ENCODE peak calls at places on chromosomes 6 and 20, in four cellular contexts. B, Y, O and A are unnamed samples.

GRCh38 chr20:41572010-41572572 is 46.1 kb downstream of the CHD6 start:
- DNase-seq in B (no peak), Y (no peak), O (no peak), A (no peak)

GRCh38 chr20:723756-724155 is 44.5 kb downstream of the SLC52A3 start:
- DNase-seq in O (no peak), Y (no peak), B (no peak), A (no peak)

GRCh38 chr6:25263602-25264001 is 15.6 kb upstream of the CARMIL1 start:
- DNase-seq in O (no peak), Y (no peak), B (no peak), A (no peak)

GRCh38 chr6:69866351-69867074 is at the start of gene COL19A1:
- DNase-seq in Y (no peak), O (peak), B (peak), A (no peak)

GRCh38 chr6:30646450-30647038 is 389 bp upstream of the C6orf136 start:
- DNase-seq in O (peak), B (no peak), Y (no peak), A (peak)

GRCh38 chr6:109793793-109794192 is 102.7 kb downstream of the FIG4 start:
- DNase-seq in O (no peak), B (no peak), Y (no peak), A (peak)

GRCh38 chr20:17895641-17896246 is 72.8 kb downstream of the SNX5 start:
- DNase-seq in B (peak), O (peak), Y (no peak), A (no peak)

GRCh38 chr6:166640342-166641043 is 13.4 kb upstream of the RPS6KA2 start:
- DNase-seq in O (no peak), Y (no peak), B (no peak), A (no peak)

GRCh38 chr6:7219310-7219709 is 93.7 kb downstream of the SSR1 start:
- DNase-seq in B (no peak), Y (peak), O (no peak), A (peak)

GRCh38 chr20:61522498-61523090 is 270.5 kb downstream of the CDH4 start:
- DNase-seq in Y (no peak), O (no peak), B (no peak), A (no peak)

GRCh38 chr6:166672146-166672545 is 45.1 kb upstream of the RPS6KA2 start:
- DNase-seq in B (no peak), Y (no peak), O (no peak), A (no peak)

GRCh38 chr6:33923857-33924514 is 120.2 kb upstream of the MLN start:
- DNase-seq in O (no peak), B (no peak), Y (no peak), A (no peak)

GRCh38 chr6:71721642-71722041 is 164.7 kb upstream of the RIMS1 start:
- DNase-seq in O (no peak), Y (no peak), B (no peak), A (no peak)

GRCh38 chr6:143579703-143580102 is 68.2 kb upstream of the FUCA2 start:
- DNase-seq in B (no peak), Y (no peak), O (no peak), A (no peak)

GRCh38 chr6:14710421-14710820 is 535.4 kb upstream of the JARID2 start:
- DNase-seq in Y (no peak), B (no peak), O (no peak), A (no peak)

GRCh38 chr6:14711056-14711703 is 534.7 kb upstream of the JARID2 start:
- DNase-seq in Y (peak), O (no peak), B (no peak), A (peak)

GRCh38 chr6:14707971-14708465 is 537.9 kb upstream of the JARID2 start:
- DNase-seq in Y (no peak), O (no peak), B (no peak), A (no peak)

GRCh38 chr6:14709900-14710299 is 536.0 kb upstream of the JARID2 start:
- DNase-seq in B (no peak), O (no peak), Y (no peak), A (no peak)

GRCh38 chr6:14709066-14709670 is 536.7 kb upstream of the JARID2 start:
- DNase-seq in O (no peak), B (no peak), Y (no peak), A (no peak)
- TF ChIP-seq SP1 in O (no peak), B (no peak), Y (no peak), A (no peak)

GRCh38 chr6:42409582-42409981 is 42.1 kb downstream of the TRERF1 start:
- DNase-seq in B (no peak), O (no peak), Y (no peak), A (no peak)

GRCh38 chr6:42411431-42411830 is 40.3 kb downstream of the TRERF1 start:
- DNase-seq in B (no peak), O (no peak), Y (no peak), A (no peak)

GRCh38 chr6:42407379-42407778 is 44.3 kb downstream of the TRERF1 start:
- DNase-seq in Y (no peak), O (no peak), B (no peak), A (peak)

GRCh38 chr6:42406296-42407280 is 45.1 kb downstream of the TRERF1 start:
- DNase-seq in Y (no peak), O (no peak), B (no peak), A (no peak)

DNA sequence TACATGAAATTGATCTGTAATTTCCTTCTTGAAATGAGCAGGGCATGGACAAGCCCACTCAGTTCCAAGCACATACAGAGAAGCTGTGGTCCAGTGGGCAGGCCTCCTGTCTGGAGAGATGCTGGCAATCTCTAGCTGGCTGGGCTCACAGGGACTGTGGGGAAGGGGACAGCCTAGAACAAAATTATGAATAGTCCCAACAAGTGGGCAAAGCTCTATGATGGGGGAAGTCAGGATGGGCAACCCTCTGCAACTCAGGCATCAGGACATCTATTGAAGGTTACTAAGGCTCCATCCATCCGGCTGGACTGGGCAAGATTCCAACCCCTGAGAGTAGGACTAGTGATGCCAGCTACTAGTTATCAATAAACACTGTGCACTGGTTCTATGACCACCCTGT is 40.9 kb downstream of the TRERF1 start:
- DNase-seq in O (no peak), Y (no peak), B (no peak), A (no peak)
- TF ChIP-seq GABPA in O (no peak), Y (no peak), B (no peak), A (no peak)

GRCh38 chr6:169624785-169625184 is 77.0 kb downstream of the WDR27 start:
- DNase-seq in B (no peak), O (no peak), Y (no peak), A (no peak)

GRCh38 chr6:169623975-169624374 is 77.9 kb downstream of the WDR27 start:
- DNase-seq in Y (no peak), O (no peak), B (no peak), A (no peak)

GRCh38 chr6:169623343-169623742 is 78.5 kb downstream of the WDR27 start:
- DNase-seq in O (no peak), B (no peak), Y (no peak), A (no peak)

GRCh38 chr6:169621311-169621710 is 80.5 kb downstream of the WDR27 start:
- DNase-seq in B (no peak), O (no peak), Y (no peak), A (no peak)

GRCh38 chr6:169622618-169623017 is 79.2 kb downstream of the WDR27 start:
- DNase-seq in O (no peak), B (no peak), Y (no peak), A (no peak)
- TF ChIP-seq SP1 in O (no peak), B (no peak), Y (no peak), A (no peak)

GRCh38 chr6:128097019-128097418 is 196.2 kb upstream of the THEMIS start:
- DNase-seq in O (no peak), B (no peak), Y (no peak), A (no peak)

GRCh38 chr6:128095362-128095761 is 194.5 kb upstream of the THEMIS start:
- DNase-seq in Y (no peak), O (no peak), B (no peak), A (no peak)

GRCh38 chr6:128098000-128098581 is 197.2 kb upstream of the THEMIS start:
- DNase-seq in B (no peak), O (no peak), Y (no peak), A (no peak)
- TF ChIP-seq GABPA in B (no peak), O (no peak), Y (no peak), A (no peak)

GRCh38 chr6:47241742-47242482 is 67.8 kb downstream of the TNFRSF21 start:
- DNase-seq in B (no peak), O (no peak), Y (no peak), A (no peak)
- TF ChIP-seq SP1 in B (no peak), O (no peak), Y (no peak), A (no peak)

GRCh38 chr6:8375916-8376315 is 59.4 kb downstream of the SLC35B3 start:
- DNase-seq in O (no peak), B (no peak), Y (no peak), A (no peak)
- TF ChIP-seq GABPA in O (no peak), B (no peak), Y (no peak), A (no peak)

GRCh38 chr20:58048096-58048702 is 180.3 kb downstream of the ANKRD60 start:
- DNase-seq in Y (peak), O (peak), B (no peak), A (peak)
- TF ChIP-seq SP1 in Y (no peak), O (no peak), B (no peak), A (no peak)